ENCODE peak calls at places on chromosomes 7 and 10, in four cellular contexts. C is H1, W is HepG2, D is GM12878. T is an unnamed sample.

GRCh38 chr10:113992601-113993011 is 51.1 kb upstream of the ADRB1 start:
- DNase-seq in C (no peak), W (no peak), D (no peak), T (no peak)

GRCh38 chr10:118459642-118460193 is 117.6 kb upstream of the FAM204A start:
- DNase-seq in C (peak; percentile 69), W (peak; percentile 43), D (no peak), T (peak; percentile 50)

GRCh38 chr10:132443998-132444876 is 47.2 kb downstream of the PWWP2B start:
- DNase-seq in C (peak; percentile 71), W (no peak), D (no peak), T (no peak)

GRCh38 chr10:75015440-75015839 is 96.0 kb upstream of the SAMD8 start:
- DNase-seq in C (no peak), W (no peak), D (no peak), T (no peak)

GRCh38 chr10:131174651-131175540 is 136.6 kb downstream of the TCERG1L start:
- DNase-seq in C (peak; percentile 43), W (no peak), D (no peak), T (no peak)

GRCh38 chr7:81605493-81605892 is 164.4 kb downstream of the HGF start:
- DNase-seq in C (no peak), W (no peak), D (no peak), T (no peak)

GRCh38 chr10:21160116-21160515 is 263.0 kb upstream of the NEBL start:
- DNase-seq in C (no peak), W (no peak), D (no peak), T (no peak)

GRCh38 chr7:77391230-77391629 is 24.9 kb downstream of the GSAP start:
- DNase-seq in C (no peak), W (no peak), D (peak; percentile 39), T (no peak)

GRCh38 chr7:5452937-5453540 is 29.4 kb upstream of the TNRC18 start:
- DNase-seq in C (peak; percentile 71), W (no peak), D (no peak), T (peak; percentile 76)

GRCh38 chr10:33732176-33733025 is 397.9 kb upstream of the NRP1 start:
- DNase-seq in C (no peak), W (no peak), D (no peak), T (no peak)

GRCh38 chr7:134669388-134669787 is 22.7 kb downstream of the BPGM start:
- DNase-seq in C (no peak), W (no peak), D (no peak), T (no peak)

GRCh38 chr10:36676321-36677169 is 448.9 kb upstream of the ANKRD30A start:
- DNase-seq in C (no peak), W (no peak), D (no peak), T (no peak)

GRCh38 chr10:31749981-31750850 is 178.4 kb downstream of the ARHGAP12 start:
- DNase-seq in C (no peak), W (no peak), D (no peak), T (no peak)

GRCh38 chr10:103859161-103860141 is 4.1 kb upstream of the SH3PXD2A start:
- DNase-seq in C (peak; percentile 84), W (peak; percentile 72), D (peak; percentile 24), T (no peak)

GRCh38 chr10:126634915-126635314 is 35.6 kb downstream of the C10orf90 start:
- DNase-seq in C (no peak), W (no peak), D (no peak), T (no peak)

GRCh38 chr10:48638158-48638557 is 33.3 kb upstream of the ARHGAP22 start:
- DNase-seq in C (no peak), W (no peak), D (no peak), T (no peak)

GRCh38 chr7:641269-641671 is 85.2 kb upstream of the DNAAF5 start:
- DNase-seq in C (no peak), W (no peak), D (no peak), T (no peak)

GRCh38 chr7:146185844-146186243 is 69.2 kb downstream of the CNTNAP2 start:
- DNase-seq in C (no peak), W (no peak), D (no peak), T (no peak)

GRCh38 chr10:76554478-76554877 is 1083.1 kb downstream of the KCNMA1 start:
- DNase-seq in C (no peak), W (no peak), D (no peak), T (no peak)

GRCh38 chr10:26869528-26869927 is 8.8 kb upstream of the ABI1 start:
- DNase-seq in C (no peak), W (peak; percentile 26), D (no peak), T (no peak)

GRCh38 chr7:103918928-103919868 is 70.3 kb downstream of the RELN start:
- DNase-seq in C (no peak), W (no peak), D (no peak), T (no peak)

GRCh38 chr10:92242910-92243671 is 47.8 kb downstream of the CPEB3 start:
- DNase-seq in C (no peak), W (peak; percentile 58), D (no peak), T (no peak)
- TF ChIP-seq ZNF274 in C (no peak), W (no peak), D (no peak), T (no peak)

GRCh38 chr7:32916006-32916405 is 24.4 kb upstream of the KBTBD2 start:
- DNase-seq in C (no peak), W (no peak), D (no peak), T (no peak)

GRCh38 chr7:32921896-32922295 is 30.3 kb upstream of the KBTBD2 start:
- DNase-seq in C (no peak), W (no peak), D (no peak), T (no peak)
- TF ChIP-seq SUZ12 in C (no peak), W (no peak), D (no peak), T (no peak)

GRCh38 chr7:114622189-114622588 is 207.6 kb downstream of the FOXP2 start:
- DNase-seq in C (no peak), W (no peak), D (no peak), T (no peak)
- TF ChIP-seq ZNF274 in C (no peak), W (no peak), D (no peak), T (no peak)

DNA sequence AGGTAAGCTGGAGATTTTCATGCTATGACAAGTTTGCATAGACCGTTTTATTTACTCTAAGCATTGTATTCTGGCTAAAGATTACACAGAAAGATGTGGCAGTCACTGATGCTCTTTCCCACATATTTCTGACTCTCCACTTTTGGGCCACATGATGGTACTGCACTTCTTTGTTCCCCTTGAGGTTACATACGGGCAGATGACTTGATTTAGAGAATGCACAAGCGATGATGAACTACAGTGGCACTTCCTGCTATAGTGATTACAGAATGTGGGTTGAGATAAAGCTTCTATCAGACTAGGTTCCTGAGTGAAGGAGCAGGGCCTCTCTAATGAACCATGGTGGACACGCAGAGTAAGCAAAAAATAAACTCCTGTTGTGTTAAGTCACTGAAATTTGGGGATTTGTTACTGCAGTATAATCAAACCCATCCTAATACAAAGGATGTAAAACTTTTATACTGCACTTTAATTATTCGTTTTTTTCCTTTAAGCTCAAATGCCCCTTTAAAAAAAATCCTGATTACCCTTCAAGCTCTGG is 177.9 kb downstream of the TAX1BP1 start:
- DNase-seq in C (no peak), W (peak; percentile 19), D (no peak), T (no peak)
- TF ChIP-seq SUZ12 in C (no peak), W (no peak), D (no peak), T (no peak)

GRCh38 chr7:100010901-100011300 is 4.5 kb upstream of the ZKSCAN1 start:
- DNase-seq in C (no peak), W (no peak), D (no peak), T (no peak)

GRCh38 chr7:100011516-100011915 is 3.9 kb upstream of the ZKSCAN1 start:
- DNase-seq in C (no peak), W (no peak), D (no peak), T (no peak)

GRCh38 chr7:100003711-100004661 is 11.4 kb upstream of the ZKSCAN1 start:
- DNase-seq in C (no peak), W (peak; percentile 99), D (no peak), T (peak; percentile 36)

GRCh38 chr7:100007887-100008286 is 7.5 kb upstream of the ZKSCAN1 start:
- DNase-seq in C (no peak), W (no peak), D (no peak), T (no peak)

DNA sequence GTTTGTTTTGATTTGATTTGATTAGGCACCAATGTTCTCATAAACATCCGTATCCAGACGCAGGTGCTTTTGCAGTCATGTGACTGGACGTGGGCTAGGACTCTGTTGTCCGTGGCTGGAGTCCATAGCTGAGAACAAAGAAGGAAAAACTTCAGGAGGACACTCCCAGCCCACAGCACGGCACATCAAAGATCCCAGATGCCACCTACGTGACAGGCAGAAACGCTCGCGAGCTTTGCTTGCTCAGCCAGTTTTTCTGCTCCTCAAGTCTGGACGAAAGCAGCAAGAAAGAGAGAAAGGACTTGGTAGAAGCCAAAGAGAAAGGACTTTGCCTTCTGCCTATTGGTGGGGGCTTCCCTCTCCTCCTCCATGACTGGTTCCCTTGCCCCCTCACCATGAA is 6.9 kb upstream of the ZKSCAN1 start:
- DNase-seq in C (no peak), W (no peak), D (no peak), T (no peak)
- TF ChIP-seq ZNF274 in C (no peak), W (no peak), D (no peak), T (no peak)

GRCh38 chr7:71236488-71237179 is 104.7 kb downstream of the GALNT17 start:
- DNase-seq in C (no peak), W (no peak), D (no peak), T (no peak)
- TF ChIP-seq SUZ12 in C (no peak), W (no peak), D (no peak), T (no peak)

GRCh38 chr7:44305564-44306507 is 19.6 kb downstream of the CAMK2B start:
- DNase-seq in C (peak; percentile 32), W (no peak), D (no peak), T (no peak)
- TF ChIP-seq ZNF274 in C (no peak), W (no peak), D (no peak), T (no peak)

GRCh38 chr10:91711885-91712284 is 79.0 kb upstream of the PPP1R3C start:
- DNase-seq in C (no peak), W (no peak), D (no peak), T (no peak)
- TF ChIP-seq SUZ12 in C (no peak), W (no peak), D (no peak), T (no peak)

DNA sequence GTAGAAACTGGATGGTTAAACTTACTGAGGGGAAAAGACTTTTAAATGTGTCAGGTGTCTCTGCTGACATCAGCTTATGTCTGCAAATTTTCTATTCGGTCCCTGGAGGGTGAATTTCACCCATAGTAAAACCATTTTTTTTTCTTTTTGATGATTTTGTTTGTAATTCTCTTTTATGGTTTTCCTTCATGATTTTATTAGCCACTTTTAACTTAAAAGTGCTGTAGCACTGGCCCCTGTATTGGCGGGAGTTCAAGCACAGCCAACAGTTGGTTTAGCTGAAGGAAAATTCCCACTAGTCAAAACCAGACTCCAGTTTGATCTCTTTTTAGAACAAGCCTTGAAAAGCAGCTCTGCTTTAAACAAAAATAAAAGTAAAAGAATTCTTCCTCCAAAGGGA is 5.0 kb upstream of the ITGA8 start:
- DNase-seq in C (no peak), W (no peak), D (no peak), T (no peak)
- TF ChIP-seq ZNF274 in C (no peak), W (no peak), D (no peak), T (no peak)